ENCODE peak calls at places on chromosomes 16 and 17, in eight cellular contexts. I is hepatocyte, X is MM.1S, W is SK-N-SH, K is GM23248, P is HCT116, M is GM23338, Y is PC-3. Z is an unnamed sample.

GRCh38 chr17:9401434-9401833 is 174.2 kb downstream of the STX8 start:
- DNase-seq in I (peak), X (no peak), W (no peak), K (peak), P (no peak), M (peak), Y (peak), Z (no peak)

GRCh38 chr17:48625502-48626201 is 506 bp downstream of the HOXB9 start:
- DNase-seq in I (peak), X (peak), W (no peak), K (peak), P (no peak), M (peak), Y (peak), Z (peak)

GRCh38 chr16:14372471-14372870 is 257.6 kb downstream of the PARN start:
- DNase-seq in I (no peak), X (no peak), W (no peak), K (no peak), P (no peak), M (peak), Y (no peak), Z (peak)

GRCh38 chr16:14300631-14301149 is 229.6 kb downstream of the MRTFB start:
- DNase-seq in I (peak), X (peak), W (peak), K (peak), P (peak), M (peak), Y (peak), Z (peak)

GRCh38 chr16:27767971-27768591 is 218.1 kb downstream of the KATNIP start:
- DNase-seq in I (no peak), X (no peak), W (no peak), K (no peak), P (no peak), M (no peak), Y (no peak), Z (no peak)

GRCh38 chr16:595942-596735 is 6.3 kb downstream of the RAB40C start:
- DNase-seq in I (no peak), X (no peak), W (no peak), K (no peak), P (no peak), M (no peak), Y (peak), Z (no peak)

GRCh38 chr16:35733971-35734702 is 2274.7 kb downstream of the TP53TG3F start:
- DNase-seq in I (no peak), X (no peak), W (no peak), K (no peak), P (no peak), M (no peak), Y (no peak), Z (no peak)

GRCh38 chr17:27577884-27578717 is 52.9 kb upstream of the LGALS9 start:
- DNase-seq in I (peak), X (no peak), W (peak), K (peak), P (no peak), M (no peak), Y (no peak), Z (no peak)

GRCh38 chr17:57404073-57404472 is 147.8 kb downstream of the MSI2 start:
- DNase-seq in I (no peak), X (no peak), W (peak), K (no peak), P (peak), M (no peak), Y (peak), Z (no peak)

GRCh38 chr16:79639576-79640311 is 39.2 kb upstream of the MAF start:
- DNase-seq in I (peak), X (peak), W (no peak), K (no peak), P (no peak), M (no peak), Y (peak), Z (no peak)

GRCh38 chr17:79715318-79716182 is 15.2 kb upstream of the ENPP7 start:
- DNase-seq in I (peak), X (no peak), W (peak), K (no peak), P (no peak), M (no peak), Y (no peak), Z (no peak)

GRCh38 chr16:3216263-3216640 is 18.7 kb downstream of the ZNF200 start:
- DNase-seq in I (no peak), X (no peak), W (no peak), K (no peak), P (no peak), M (no peak), Y (no peak), Z (no peak)

GRCh38 chr16:57191056-57191536 is 5.0 kb downstream of the RSPRY1 start:
- DNase-seq in I (no peak), X (no peak), W (no peak), K (peak), P (no peak), M (no peak), Y (peak), Z (no peak)
- TF ChIP-seq EZH2phosphoT487 in I (no peak), X (no peak), W (no peak), K (no peak), P (no peak), M (no peak), Y (no peak), Z (no peak)

GRCh38 chr16:76278086-76278485 is 885 bp downstream of the CNTNAP4 start:
- DNase-seq in I (no peak), X (no peak), W (no peak), K (no peak), P (no peak), M (no peak), Y (no peak), Z (no peak)
- H2AFZ ChIP-seq in I (no peak), X (no peak), W (no peak), K (no peak), P (no peak), M (no peak), Y (no peak), Z (no peak)

GRCh38 chr17:43212641-43213490 is 1.2 kb downstream of the TMEM106A start:
- DNase-seq in I (no peak), X (no peak), W (no peak), K (peak), P (no peak), M (no peak), Y (no peak), Z (no peak)
- TF ChIP-seq EZH2phosphoT487 in I (no peak), X (no peak), W (no peak), K (no peak), P (no peak), M (no peak), Y (no peak), Z (no peak)

GRCh38 chr16:30588651-30589050 is 3.2 kb upstream of the ZNF785 start:
- DNase-seq in I (no peak), X (no peak), W (no peak), K (no peak), P (no peak), M (no peak), Y (no peak), Z (no peak)

GRCh38 chr16:30585400-30586191 is at the start of gene ZNF785:
- DNase-seq in I (peak), X (peak), W (peak), K (peak), P (no peak), M (peak), Y (peak), Z (peak)

GRCh38 chr16:30581462-30581861 is 4.0 kb downstream of the ZNF785 start:
- DNase-seq in I (no peak), X (no peak), W (no peak), K (no peak), P (no peak), M (no peak), Y (no peak), Z (no peak)

GRCh38 chr16:30582611-30583340 is 2.7 kb downstream of the ZNF785 start:
- DNase-seq in I (no peak), X (no peak), W (no peak), K (no peak), P (no peak), M (no peak), Y (no peak), Z (no peak)

DNA sequence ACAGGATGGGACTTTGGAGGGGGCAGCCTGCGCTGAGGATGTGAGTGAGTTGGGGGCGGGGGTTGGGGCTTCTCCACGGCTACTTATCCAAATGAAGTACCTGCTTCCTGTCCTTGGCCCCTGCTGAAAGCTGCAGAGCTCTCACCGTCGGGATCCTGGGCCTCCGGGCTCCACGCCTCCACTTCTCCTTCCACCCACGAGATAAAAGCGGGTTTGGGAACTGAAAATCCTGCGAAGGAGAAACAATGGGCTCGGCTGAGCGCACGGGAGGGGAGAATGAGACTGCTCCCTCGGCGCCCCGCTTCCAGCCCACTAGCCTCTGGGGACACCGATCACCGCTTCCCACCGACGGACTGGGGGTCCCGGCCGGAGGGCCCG is 486 bp downstream of the ZNF785 start:
- DNase-seq in I (peak), X (no peak), W (peak), K (peak), P (no peak), M (peak), Y (peak), Z (peak)
- H2AFZ ChIP-seq in I (peak), X (peak), W (peak), K (peak), P (no peak), M (peak), Y (peak), Z (peak)

DNA sequence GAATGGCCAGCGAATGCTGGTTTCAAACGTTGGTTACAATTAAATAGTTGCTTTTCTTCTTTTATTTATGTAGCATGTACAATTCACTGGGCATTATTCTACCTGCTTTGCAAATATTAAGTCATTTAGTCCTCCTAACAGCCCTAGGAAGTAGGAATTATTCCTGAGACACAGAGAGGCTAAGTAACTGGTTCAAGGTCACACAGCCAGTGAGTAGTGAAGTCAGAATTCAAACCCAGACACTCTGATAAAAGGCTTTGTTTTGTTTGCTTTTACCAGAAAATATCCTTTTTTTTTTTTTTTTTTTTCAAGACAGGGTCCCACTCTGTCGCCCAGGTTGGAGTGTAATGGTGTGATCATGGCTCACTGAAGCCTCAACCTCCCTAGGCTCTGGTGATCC is 2.2 kb downstream of the CRHR1 start:
- DNase-seq in I (no peak), X (no peak), W (no peak), K (no peak), P (no peak), M (no peak), Y (no peak), Z (no peak)
- TF ChIP-seq EZH2phosphoT487 in I (no peak), X (no peak), W (no peak), K (no peak), P (no peak), M (no peak), Y (no peak), Z (no peak)

DNA sequence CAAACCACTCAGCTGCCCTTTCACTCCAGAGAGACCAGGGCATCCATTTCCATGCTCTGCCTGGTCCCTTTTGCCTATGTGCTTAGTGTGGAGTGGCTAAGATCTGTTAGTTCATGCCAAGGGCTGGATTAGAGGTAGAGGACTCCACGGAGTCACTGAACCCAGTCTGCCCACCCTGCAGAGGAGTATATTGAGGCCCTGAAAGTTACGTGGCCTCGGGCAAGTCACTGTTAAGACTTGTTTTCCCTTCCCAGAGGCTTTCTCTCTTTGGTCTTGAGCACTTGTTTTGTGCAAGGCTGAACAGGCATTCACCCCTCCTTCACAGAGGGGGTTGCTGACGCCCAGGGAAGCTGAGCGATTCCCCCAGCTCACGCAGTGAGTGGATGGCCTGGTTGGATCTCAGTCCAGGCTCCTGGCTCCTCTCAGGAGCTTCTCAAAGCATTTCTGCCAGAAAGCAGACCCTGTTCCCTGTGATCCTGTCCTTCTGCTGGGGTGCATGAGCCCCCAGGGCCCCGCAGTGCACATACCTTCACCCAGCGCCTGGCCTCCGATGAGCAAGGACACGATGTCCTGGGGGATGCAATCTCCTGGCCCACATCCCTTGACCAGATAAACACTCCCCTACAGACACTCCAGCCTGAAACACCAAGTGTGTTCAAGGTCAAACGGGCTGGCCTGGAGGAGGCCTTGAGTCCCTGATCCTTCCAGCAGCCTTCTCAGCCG is 153.4 kb upstream of the GSE1 start:
- DNase-seq in I (peak), X (no peak), W (no peak), K (no peak), P (no peak), M (no peak), Y (no peak), Z (no peak)
- H2AFZ ChIP-seq in I (no peak), X (no peak), W (no peak), K (no peak), P (no peak), M (no peak), Y (no peak), Z (no peak)

DNA sequence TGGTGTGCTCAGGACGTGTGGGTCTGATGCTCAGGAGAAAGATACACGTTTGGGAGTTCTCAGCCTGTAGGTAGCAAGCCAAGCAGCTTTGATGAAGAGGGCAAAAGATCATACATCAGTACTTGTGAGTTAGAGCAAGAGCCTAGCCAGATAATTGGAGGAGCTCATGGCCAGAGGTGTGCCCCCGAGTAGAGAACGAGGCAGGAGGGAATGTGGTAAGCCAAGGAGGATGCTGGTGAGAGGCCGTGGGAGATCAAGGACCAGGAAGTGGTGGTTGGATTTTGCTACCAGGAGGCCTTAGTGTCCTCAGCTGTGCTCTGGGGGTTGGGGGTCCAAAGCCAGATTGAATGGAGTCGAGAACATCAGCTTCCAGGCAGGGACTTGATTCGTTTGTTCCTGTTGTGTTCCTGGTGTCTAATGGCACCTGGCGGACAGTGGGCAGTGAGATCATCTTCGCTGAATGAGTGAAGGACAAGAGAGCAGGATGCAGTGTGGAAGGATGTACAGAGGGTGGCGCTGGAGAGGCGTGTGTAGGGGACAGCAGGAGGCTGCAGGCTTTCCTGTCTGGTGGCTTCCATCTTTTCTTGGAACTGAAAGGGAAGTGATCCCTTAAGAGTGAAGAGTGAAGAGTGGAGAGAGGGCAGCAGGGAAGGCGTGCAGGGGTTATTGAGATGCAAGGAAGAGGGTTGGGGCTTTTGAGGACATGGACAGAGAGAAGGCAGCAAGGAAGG is 11.6 kb downstream of the FBXL19 start:
- DNase-seq in I (peak), X (peak), W (peak), K (peak), P (no peak), M (peak), Y (peak), Z (peak)
- TF ChIP-seq EZH2phosphoT487 in I (no peak), X (no peak), W (no peak), K (no peak), P (no peak), M (no peak), Y (no peak), Z (no peak)

DNA sequence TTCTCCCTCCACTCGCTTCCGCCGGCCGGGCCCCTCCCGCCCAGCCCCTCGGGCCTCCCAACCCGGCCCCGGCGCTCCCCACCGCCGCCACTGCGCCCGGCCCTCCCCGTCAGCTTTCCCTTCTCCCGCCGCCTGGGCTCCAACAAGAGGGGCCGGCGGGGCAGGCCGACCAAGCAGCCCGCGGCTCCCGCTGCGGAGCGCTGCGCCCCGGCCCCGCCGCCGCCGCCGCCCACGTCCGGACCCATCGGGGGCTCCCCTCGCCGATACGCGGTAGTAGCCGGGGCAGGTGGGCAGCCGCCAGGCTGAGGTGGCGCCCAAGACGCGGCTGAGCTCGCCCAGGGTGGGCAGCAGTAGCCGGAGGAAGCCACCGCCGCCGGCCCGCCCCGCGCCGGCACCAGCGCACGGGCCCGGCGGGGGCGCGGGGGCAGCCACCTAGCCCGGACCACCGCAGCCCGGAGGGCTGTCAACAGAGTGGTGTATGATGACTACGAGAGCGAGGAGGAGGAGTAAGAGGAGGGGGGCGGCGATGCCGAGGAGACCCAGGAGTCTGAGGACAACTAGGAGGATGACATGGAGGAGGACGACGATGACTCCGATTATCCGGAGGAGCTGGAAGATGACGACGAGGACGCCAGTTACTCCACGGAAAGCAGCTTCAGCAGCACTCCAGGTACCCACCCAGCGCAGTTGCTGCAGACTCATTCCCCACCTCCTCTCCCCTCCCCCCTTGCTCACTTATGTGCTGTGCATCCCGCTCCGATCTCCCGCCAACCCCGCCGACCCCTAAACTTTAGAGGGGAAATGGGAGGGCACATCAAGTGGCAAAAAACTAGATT is 498 bp downstream of the LRRC37B start:
- DNase-seq in I (peak), X (peak), W (peak), K (peak), P (no peak), M (peak), Y (peak), Z (peak)
- H2AFZ ChIP-seq in I (peak), X (peak), W (peak), K (peak), P (no peak), M (peak), Y (peak), Z (peak)